ENCODE peak calls at places on chromosomes 5 and 9, in nine cellular contexts. L is adrenal gland, B is esophagus squamous epithelium, E is IMR-90, J is endothelial cell of umbilical vein, U is testis, D is heart left ventricle, Z is A549, N is Peyer's patch. K is an unnamed sample. For H3K4me1 and H3K9me3, the result is how much of the 10 kb centered on the place peaks cover.

GRCh38 chr5:108801776-108802175 is 54.1 kb downstream of the FER start:
- DNase-seq in U (no peak), D (no peak), L (no peak), E (peak), B (no peak), J (peak), N (no peak), Z (peak), K (no peak)

GRCh38 chr9:35051069-35051967 is 21.1 kb downstream of the VCP start:
- DNase-seq in N (peak), B (no peak), E (peak), U (peak), D (peak), J (peak), Z (peak), L (no peak), K (no peak)

GRCh38 chr5:66134407-66134843 is 9.7 kb upstream of the SREK1 start:
- DNase-seq in J (peak), E (peak), Z (no peak), B (no peak), N (no peak), U (no peak), D (no peak), L (no peak), K (no peak)

GRCh38 chr5:64811050-64811640 is 42.4 kb downstream of the CWC27 start:
- DNase-seq in J (peak), N (no peak), D (no peak), L (no peak), E (peak), U (no peak), B (no peak), Z (peak), K (no peak)

GRCh38 chr9:132595319-132595718 is 12.9 kb downstream of the BARHL1 start:
- DNase-seq in N (no peak), Z (no peak), U (no peak), L (no peak), B (no peak), E (no peak), D (no peak), J (no peak), K (no peak)

GRCh38 chr5:100157066-100157465 is 378.1 kb upstream of the FAM174A start:
- DNase-seq in B (no peak), D (no peak), N (no peak), E (no peak), J (no peak), U (no peak), L (no peak), Z (no peak), K (no peak)

GRCh38 chr5:149439899-149440655 is 61.0 kb upstream of the IL17B start:
- DNase-seq in Z (peak), D (peak), N (no peak), U (no peak), E (peak), B (no peak), L (no peak), J (peak), K (no peak)

GRCh38 chr9:90038778-90039177 is 434.0 kb downstream of the GADD45G start:
- DNase-seq in E (no peak), Z (no peak), L (no peak), B (no peak), U (no peak), J (no peak), N (no peak), D (no peak), K (peak)

GRCh38 chr5:108655750-108656450 is 91.8 kb upstream of the FER start:
- DNase-seq in L (no peak), E (peak), J (no peak), Z (no peak), N (no peak), D (no peak), B (no peak), U (no peak), K (no peak)

GRCh38 chr9:131484560-131485185 is 18.0 kb upstream of the POMT1 start:
- DNase-seq in U (no peak), Z (no peak), B (no peak), E (no peak), J (no peak), L (no peak), N (no peak), D (no peak), K (peak)

GRCh38 chr5:132076202-132076830 is 2.7 kb downstream of the CSF2 start:
- DNase-seq in D (no peak), Z (no peak), E (no peak), J (no peak), U (no peak), B (no peak), L (no peak), N (no peak), K (no peak)

GRCh38 chr9:99118782-99119466 is 14.0 kb downstream of the TGFBR1 start:
- DNase-seq in L (no peak), B (no peak), N (peak), J (no peak), U (no peak), Z (no peak), E (no peak), D (no peak), K (peak)

GRCh38 chr5:1652873-1653707 is 129.3 kb upstream of the LPCAT1 start:
- DNase-seq in D (no peak), N (peak), E (no peak), U (no peak), J (no peak), Z (no peak), L (no peak), B (no peak), K (no peak)

GRCh38 chr9:76818271-76818670 is 54.0 kb downstream of the PCA3 start:
- DNase-seq in E (peak), U (peak), J (peak), B (peak), N (no peak), D (peak), Z (peak), L (peak), K (no peak)

GRCh38 chr9:116572095-116572748 is 114.9 kb upstream of the TRIM32 start:
- DNase-seq in J (peak), L (peak), Z (peak), B (no peak), E (peak), D (peak), U (peak), N (peak), K (no peak)

GRCh38 chr5:61768692-61769281 is 436.7 kb downstream of the ZSWIM6 start:
- DNase-seq in B (no peak), L (no peak), J (peak), Z (peak), N (no peak), D (no peak), E (peak), U (peak), K (no peak)

GRCh38 chr9:126676685-126677143 is 63.0 kb downstream of the LMX1B start:
- DNase-seq in Z (no peak), E (no peak), B (no peak), D (no peak), J (no peak), N (no peak), U (no peak), L (no peak), K (no peak)

GRCh38 chr9:111868475-111868874 is 28.1 kb upstream of the UGCG start:
- DNase-seq in D (no peak), E (no peak), U (no peak), B (no peak), N (no peak), Z (no peak), J (no peak), L (no peak), K (no peak)

GRCh38 chr5:104126980-104127379 is 564.4 kb upstream of the NUDT12 start:
- DNase-seq in B (no peak), N (no peak), L (no peak), D (no peak), E (no peak), J (no peak), U (no peak), Z (no peak), K (no peak)

GRCh38 chr5:156477196-156477595 is 150.2 kb downstream of the SGCD start:
- DNase-seq in J (no peak), L (no peak), B (no peak), E (peak), D (no peak), Z (no peak), U (no peak), N (no peak), K (no peak)

GRCh38 chr9:89795555-89796195 is 190.9 kb downstream of the GADD45G start:
- DNase-seq in E (no peak), D (no peak), L (no peak), J (no peak), U (no peak), N (no peak), Z (no peak), B (no peak), K (no peak)

GRCh38 chr9:97905228-97905627 is 17.1 kb downstream of the TRMO start:
- DNase-seq in B (no peak), U (no peak), D (no peak), J (no peak), N (peak), L (no peak), Z (no peak), E (no peak), K (no peak)

GRCh38 chr9:5500441-5501235 is 9.7 kb upstream of the PDCD1LG2 start:
- DNase-seq in Z (no peak), N (no peak), E (peak), D (peak), U (peak), L (peak), B (no peak), J (peak), K (no peak)

GRCh38 chr5:133664422-133664821 is 52.1 kb upstream of the FSTL4 start:
- DNase-seq in D (no peak), E (peak), B (no peak), N (no peak), L (no peak), J (no peak), Z (peak), U (no peak), K (no peak)

GRCh38 chr9:134496413-134497282 is 145.0 kb upstream of the COL5A1 start:
- DNase-seq in J (no peak), E (peak), U (no peak), N (no peak), D (no peak), Z (no peak), B (no peak), L (no peak), K (peak)

GRCh38 chr9:91714020-91714721 is 235.9 kb downstream of the ROR2 start:
- DNase-seq in N (peak), Z (no peak), B (no peak), D (peak), J (peak), U (peak), E (peak), L (peak), K (peak)

GRCh38 chr5:58674711-58675110 is 91.8 kb downstream of the RAB3C start:
- DNase-seq in Z (no peak), D (no peak), N (no peak), E (no peak), B (no peak), U (no peak), J (no peak), L (no peak), K (no peak)

GRCh38 chr5:170971-171800 is 20.1 kb upstream of the LRRC14B start:
- DNase-seq in J (no peak), Z (no peak), E (no peak), L (peak), U (peak), D (no peak), B (no peak), N (no peak), K (peak)

GRCh38 chr9:137709411-137710101 is 90.8 kb downstream of the EHMT1 start:
- DNase-seq in Z (no peak), U (no peak), N (no peak), B (no peak), E (no peak), L (no peak), D (no peak), J (no peak), K (no peak)

GRCh38 chr5:139690385-139691274 is 42.5 kb downstream of the CXXC5 start:
- DNase-seq in Z (no peak), U (no peak), D (peak), J (no peak), L (no peak), E (peak), B (no peak), N (no peak), K (peak)

GRCh38 chr5:43661102-43661501 is 58.1 kb downstream of the NNT start:
- DNase-seq in B (no peak), D (no peak), L (peak), E (peak), N (no peak), U (peak), Z (no peak), J (no peak), K (no peak)

GRCh38 chr5:176648467-176649194 is 1.3 kb downstream of the TSPAN17 start:
- DNase-seq in N (no peak), E (no peak), L (no peak), B (no peak), J (no peak), Z (no peak), U (no peak), D (no peak), K (peak)

GRCh38 chr5:72815580-72816296 is 723 bp upstream of the TNPO1 start:
- DNase-seq in J (no peak), D (no peak), L (no peak), Z (peak), U (no peak), N (no peak), B (no peak), E (no peak), K (no peak)

GRCh38 chr9:107684224-107684623 is 194.7 kb upstream of the KLF4 start:
- DNase-seq in E (peak), N (no peak), J (no peak), Z (no peak), U (no peak), B (no peak), D (no peak), L (no peak), K (no peak)

GRCh38 chr5:19837536-19838179 is 150.3 kb downstream of the CDH18 start:
- DNase-seq in U (no peak), E (peak), J (no peak), N (no peak), B (no peak), L (no peak), D (no peak), Z (no peak), K (no peak)

GRCh38 chr5:127280494-127281220 is 9.9 kb upstream of the MEGF10 start:
- DNase-seq in Z (no peak), B (no peak), E (no peak), N (no peak), U (no peak), L (no peak), J (no peak), D (no peak), K (no peak)

GRCh38 chr5:132386644-132387286 is 17.3 kb downstream of the SLC22A5 start:
- DNase-seq in N (peak), Z (peak), L (peak), U (peak), B (no peak), D (peak), J (peak), E (peak), K (peak)

GRCh38 chr5:55582256-55582655 is 47.5 kb upstream of the PLPP1 start:
- DNase-seq in U (no peak), N (no peak), B (no peak), E (no peak), D (no peak), L (no peak), Z (no peak), J (no peak), K (no peak)

GRCh38 chr5:59317023-59317771 is 576.3 kb downstream of the PDE4D start:
- DNase-seq in B (no peak), E (peak), D (no peak), J (peak), Z (no peak), N (no peak), L (no peak), U (peak), K (no peak)

GRCh38 chr9:129887210-129888084 is 52.2 kb downstream of the USP20 start:
- DNase-seq in J (peak), E (peak), Z (no peak), D (no peak), U (peak), N (peak), L (no peak), B (no peak), K (peak)

GRCh38 chr9:129885670-129886106 is 50.4 kb downstream of the USP20 start:
- DNase-seq in B (peak), U (peak), D (peak), L (peak), J (peak), E (peak), N (peak), Z (peak), K (peak)

GRCh38 chr9:129884220-129885017 is 49.2 kb downstream of the USP20 start:
- DNase-seq in B (peak), U (peak), L (peak), D (peak), E (peak), N (peak), Z (peak), J (peak), K (peak)

GRCh38 chr9:129886226-129887174 is 51.2 kb downstream of the USP20 start:
- DNase-seq in D (no peak), U (peak), J (peak), N (peak), Z (no peak), E (no peak), L (no peak), B (no peak), K (peak)

GRCh38 chr9:129885018-129885669 is 49.9 kb downstream of the USP20 start:
- DNase-seq in E (no peak), L (peak), U (peak), B (no peak), D (no peak), Z (no peak), N (peak), J (peak), K (peak)
- TF ChIP-seq POLR2A in E (no peak), L (peak), U (no peak), B (no peak), D (no peak), Z (no peak), N (no peak), J (no peak), K (no peak)

GRCh38 chr9:33024966-33025571 is at the start of gene DNAJA1:
- DNase-seq in B (peak), D (peak), L (peak), U (peak), J (peak), N (peak), Z (peak), E (peak), K (peak)

GRCh38 chr9:33023661-33024060 is 1.4 kb upstream of the DNAJA1 start:
- DNase-seq in D (no peak), N (no peak), J (no peak), B (no peak), Z (no peak), L (no peak), E (no peak), U (no peak), K (no peak)

GRCh38 chr9:33024126-33024965 is 727 bp upstream of the DNAJA1 start:
- DNase-seq in L (peak), B (no peak), E (peak), D (no peak), Z (no peak), J (no peak), N (no peak), U (peak), K (no peak)

GRCh38 chr9:33022755-33023154 is 2.3 kb upstream of the DNAJA1 start:
- DNase-seq in B (no peak), U (no peak), J (no peak), L (no peak), N (no peak), Z (no peak), D (no peak), E (no peak), K (no peak)

GRCh38 chr9:33025572-33026347 is 687 bp downstream of the DNAJA1 start:
- DNase-seq in N (peak), Z (no peak), J (peak), E (peak), L (peak), B (no peak), U (peak), D (peak), K (peak)
- H3K4me1 ChIP-seq in N (under half), Z (half or more), J (under half), E (under half), L (half or more), B (half or more), U (under half), D (under half), K (half or more)

DNA sequence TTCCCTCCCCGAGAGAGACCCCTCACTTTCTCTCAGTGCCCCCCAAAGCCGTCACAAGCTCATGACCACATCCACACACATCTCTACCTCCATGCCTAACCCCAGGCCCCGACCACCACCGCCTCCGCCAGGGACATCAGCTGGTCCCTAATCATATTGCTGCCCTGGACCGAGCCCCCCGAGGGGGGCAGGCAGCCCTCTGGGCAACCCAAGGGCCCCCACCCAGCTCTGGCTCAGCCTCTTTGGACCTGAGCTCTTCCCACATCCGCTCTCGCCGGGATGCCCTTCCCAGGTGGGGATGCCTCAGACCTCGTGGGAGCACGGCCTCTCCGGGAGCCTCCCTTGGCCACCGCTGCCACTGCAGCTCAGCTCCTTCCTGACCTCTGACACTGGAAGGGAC is 18.5 kb downstream of the LHX3 start:
- DNase-seq in Z (no peak), J (no peak), D (no peak), E (no peak), U (no peak), N (no peak), B (no peak), L (no peak), K (no peak)
- H3K9me3 ChIP-seq in Z (under half), J (under half), D (under half), E (under half), U (under half), N (under half), B (under half), L (under half), K (under half)

DNA sequence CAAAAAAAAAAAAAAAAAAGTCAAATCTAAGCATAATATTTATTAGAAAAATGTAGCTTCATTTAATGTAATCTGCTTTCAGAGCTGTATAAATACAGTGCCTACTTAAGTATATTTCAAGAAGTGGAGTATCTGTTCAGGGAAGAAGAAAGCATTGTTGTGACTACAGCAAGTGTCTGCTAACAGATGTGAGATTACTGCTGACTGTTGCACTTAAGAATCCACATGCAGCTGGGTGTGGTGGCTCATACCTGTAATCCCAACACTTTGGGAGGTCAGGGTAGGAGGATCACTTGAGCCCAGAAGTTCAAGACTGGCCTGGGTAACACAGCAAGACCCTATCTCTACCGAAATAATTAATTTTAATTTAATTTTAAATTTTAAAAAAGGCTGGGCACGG is 19.0 kb downstream of the KDM3B start:
- DNase-seq in D (no peak), L (no peak), B (no peak), Z (no peak), J (no peak), E (no peak), U (no peak), N (no peak), K (no peak)
- TF ChIP-seq POLR2A in D (no peak), L (no peak), B (no peak), Z (no peak), J (no peak), E (no peak), U (no peak), N (no peak), K (no peak)

GRCh38 chr9:73152445-73152844 is 780 bp downstream of the ANXA1 start:
- DNase-seq in N (no peak), U (no peak), B (no peak), J (peak), Z (no peak), L (no peak), E (peak), D (no peak), K (no peak)

GRCh38 chr9:73151653-73152382 is at the start of gene ANXA1:
- DNase-seq in D (peak), B (no peak), E (peak), Z (peak), N (no peak), U (no peak), L (no peak), J (peak), K (no peak)

GRCh38 chr9:73148447-73148937 is 3.2 kb upstream of the ANXA1 start:
- DNase-seq in J (peak), E (peak), L (no peak), B (no peak), N (no peak), U (no peak), Z (no peak), D (no peak), K (no peak)

GRCh38 chr9:73146113-73146815 is 5.4 kb upstream of the ANXA1 start:
- DNase-seq in D (no peak), N (no peak), U (no peak), J (no peak), L (no peak), E (no peak), B (no peak), Z (no peak), K (no peak)

GRCh38 chr9:73149371-73150067 is 2.1 kb upstream of the ANXA1 start:
- DNase-seq in L (no peak), U (no peak), B (no peak), N (no peak), E (peak), D (no peak), Z (peak), J (peak), K (no peak)
- H3K4me1 ChIP-seq in L (under half), U (under half), B (half or more), N (under half), E (under half), D (under half), Z (half or more), J (under half), K (under half)

GRCh38 chr5:27462936-27463335 is 424.6 kb upstream of the CDH9 start:
- DNase-seq in B (no peak), L (no peak), U (peak), E (no peak), J (no peak), N (no peak), D (no peak), Z (no peak), K (no peak)
- H3K9me3 ChIP-seq in B (under half), L (under half), U (under half), E (under half), J (under half), N (under half), D (under half), Z (under half), K (under half)

K was measured in spleen.